ENCODE peak calls at places on chromosomes 4 and X, in five cellular contexts. L, X, F, I and Q are unnamed samples.

GRCh38 chr4:102736636-102737549 is 23.9 kb downstream of the MANBA start:
- DNase-seq in F (no peak), L (no peak), X (peak; percentile 10), I (peak; percentile 78), Q (no peak)

GRCh38 chr4:136319789-136320470 is 1212.4 kb downstream of the PCDH18 start:
- DNase-seq in F (no peak), L (no peak), X (no peak), I (peak; percentile 45), Q (no peak)

GRCh38 chr4:27003602-27004238 is 143.1 kb downstream of the STIM2 start:
- DNase-seq in X (no peak), L (no peak), I (no peak), F (no peak), Q (no peak)

GRCh38 chr4:142331646-142332045 is 514.5 kb downstream of the INPP4B start:
- DNase-seq in X (no peak), F (no peak), I (no peak), L (no peak), Q (no peak)

GRCh38 chr4:5338511-5338910 is 287.2 kb downstream of the STK32B start:
- DNase-seq in L (no peak), I (no peak), X (no peak), F (no peak), Q (no peak)

GRCh38 chr4:185513489-185514181 is 21.7 kb downstream of the PDLIM3 start:
- DNase-seq in I (no peak), X (no peak), F (no peak), L (no peak), Q (no peak)

GRCh38 chr4:79048878-79049277 is 109.6 kb upstream of the PAQR3 start:
- DNase-seq in X (no peak), I (no peak), L (no peak), F (no peak), Q (no peak)

GRCh38 chrX:64894454-64895038 is 81.7 kb downstream of the ZC4H2 start:
- DNase-seq in I (no peak), F (no peak), X (peak; percentile 27), L (no peak), Q (peak; percentile 42)

GRCh38 chrX:56726609-56727008 is 2.4 kb upstream of the NBDY start:
- DNase-seq in I (peak; percentile 29), X (peak; percentile 49), L (no peak), F (no peak), Q (peak; percentile 27)

GRCh38 chr4:5759236-5760075 is 48.5 kb downstream of the EVC start:
- DNase-seq in X (no peak), L (no peak), F (no peak), I (no peak), Q (no peak)

GRCh38 chrX:124033821-124034220 is 72.3 kb downstream of the STAG2 start:
- DNase-seq in L (no peak), F (no peak), I (no peak), X (no peak), Q (no peak)

GRCh38 chr4:186296481-186296880 is 30.5 kb downstream of the F11 start:
- DNase-seq in I (no peak), L (no peak), F (no peak), X (no peak), Q (no peak)

GRCh38 chr4:26410385-26411293 is 79.6 kb downstream of the CCKAR start:
- DNase-seq in I (peak; percentile 5), X (peak; percentile 49), L (no peak), F (no peak), Q (no peak)

GRCh38 chrX:107978707-107979307 is 3.4 kb downstream of the TEX13B start:
- DNase-seq in X (no peak), L (no peak), F (no peak), I (no peak), Q (no peak)

GRCh38 chrX:102957751-102958150 is 20.7 kb downstream of the RAB40AL start:
- DNase-seq in X (no peak), L (no peak), I (no peak), F (no peak), Q (no peak)

GRCh38 chr4:60579335-60579734 is 620.8 kb upstream of the ADGRL3 start:
- DNase-seq in I (no peak), F (no peak), X (no peak), L (no peak), Q (no peak)

GRCh38 chr4:15963001-15963451 is at the start of gene FGFBP2:
- DNase-seq in F (peak; percentile 80), L (no peak), I (no peak), X (no peak), Q (peak; percentile 63)

GRCh38 chrX:154016366-154017076 is 3.2 kb downstream of the IRAK1 start:
- DNase-seq in X (no peak), L (no peak), I (no peak), F (peak; percentile 60), Q (no peak)

GRCh38 chr4:130074096-130074495 is 978.1 kb downstream of the C4orf33 start:
- DNase-seq in L (peak; percentile 60), F (no peak), I (no peak), X (no peak), Q (no peak)

GRCh38 chrX:103726477-103726876 is 15.8 kb downstream of the TMEM31 start:
- DNase-seq in F (no peak), I (no peak), X (no peak), L (no peak), Q (no peak)

GRCh38 chrX:51332188-51332942 is at the start of gene NUDT10:
- DNase-seq in F (peak; percentile 85), L (peak; percentile 69), I (no peak), X (no peak), Q (peak; percentile 83)

GRCh38 chr4:52588097-52588496 is 71.0 kb downstream of the USP46 start:
- DNase-seq in F (peak; percentile 58), L (no peak), I (peak; percentile 5), X (no peak), Q (peak; percentile 5)

GRCh38 chr4:53127365-53127764 is 238.5 kb downstream of the SCFD2 start:
- DNase-seq in F (no peak), I (no peak), X (no peak), L (no peak), Q (no peak)

GRCh38 chrX:119477812-119478232 is 9.6 kb downstream of the SLC25A5 start:
- DNase-seq in I (peak; percentile 37), X (no peak), F (no peak), L (no peak), Q (no peak)

GRCh38 chr4:175998782-175999181 is 66.9 kb upstream of the WDR17 start:
- DNase-seq in F (no peak), L (no peak), X (no peak), I (peak; percentile 2), Q (peak; percentile 48)

GRCh38 chrX:281166-281999 is at the start of gene PLCXD1:
- DNase-seq in L (peak; percentile 55), X (peak; percentile 21), I (no peak), F (peak; percentile 59), Q (peak; percentile 72)

GRCh38 chrX:74613350-74614192 is 853 bp downstream of the RLIM start:
- DNase-seq in X (no peak), F (peak; percentile 28), L (no peak), I (no peak), Q (no peak)

GRCh38 chr4:55553442-55553841 is 6.7 kb upstream of the CLOCK start:
- DNase-seq in L (no peak), F (no peak), I (peak; percentile 11), X (no peak), Q (no peak)

GRCh38 chr4:156642161-156642560 is 329.4 kb downstream of the PDGFC start:
- DNase-seq in F (no peak), X (no peak), L (no peak), I (no peak), Q (no peak)

GRCh38 chr4:48367016-48367415 is 25.7 kb downstream of the SLAIN2 start:
- DNase-seq in L (no peak), F (no peak), I (no peak), X (no peak), Q (no peak)

GRCh38 chr4:81459233-81459632 is 12.5 kb downstream of the RASGEF1B start:
- DNase-seq in X (peak; percentile 36), F (no peak), I (no peak), L (no peak), Q (no peak)

GRCh38 chr4:81460115-81460836 is 11.4 kb downstream of the RASGEF1B start:
- DNase-seq in X (no peak), F (no peak), L (no peak), I (no peak), Q (no peak)

GRCh38 chr4:81457345-81457744 is 14.4 kb downstream of the RASGEF1B start:
- DNase-seq in F (no peak), L (no peak), I (no peak), X (no peak), Q (no peak)

GRCh38 chr4:81457921-81458520 is 13.7 kb downstream of the RASGEF1B start:
- DNase-seq in F (no peak), L (no peak), I (no peak), X (no peak), Q (no peak)

GRCh38 chr4:81460837-81461233 is 10.9 kb downstream of the RASGEF1B start:
- DNase-seq in L (no peak), F (no peak), I (no peak), X (no peak), Q (no peak)
- H3K4me1 ChIP-seq in L (no peaks in the 10 kb centered on the region), F (peaks cover 4% of the 10 kb centered on the region), I (no peaks in the 10 kb centered on the region), X (peaks cover 21% of the 10 kb centered on the region), Q (no peaks in the 10 kb centered on the region)

GRCh38 chr4:85741921-85742591 is 267.1 kb downstream of the ARHGAP24 start:
- DNase-seq in L (peak; percentile 95), F (peak; percentile 77), X (no peak), I (no peak), Q (no peak)

GRCh38 chr4:85740431-85740861 is 265.5 kb downstream of the ARHGAP24 start:
- DNase-seq in I (no peak), X (no peak), F (no peak), L (no peak), Q (no peak)

GRCh38 chr4:85744950-85745349 is 270.0 kb downstream of the ARHGAP24 start:
- DNase-seq in F (no peak), L (no peak), I (no peak), X (no peak), Q (no peak)

GRCh38 chr4:85738721-85739120 is 263.8 kb downstream of the ARHGAP24 start:
- DNase-seq in F (no peak), I (no peak), L (no peak), X (no peak), Q (no peak)

GRCh38 chr4:85741421-85741820 is 266.5 kb downstream of the ARHGAP24 start:
- DNase-seq in F (no peak), I (no peak), L (no peak), X (no peak), Q (no peak)
- H3K4me1 ChIP-seq in F (peaks cover 9% of the 10 kb centered on the region), I (no peaks in the 10 kb centered on the region), L (peaks cover 38% of the 10 kb centered on the region), X (no peaks in the 10 kb centered on the region), Q (no peaks in the 10 kb centered on the region)

GRCh38 chr4:1715002-1715761 is 3.1 kb upstream of the SLBP start:
- DNase-seq in F (no peak), I (no peak), X (no peak), L (peak; percentile 50), Q (no peak)

GRCh38 chr4:1712216-1713002 is at the start of gene SLBP:
- DNase-seq in L (peak; percentile 97), I (peak; percentile 98), F (peak; percentile 98), X (peak; percentile 96), Q (peak; percentile 83)

GRCh38 chr4:1713003-1713397 is 881 bp upstream of the SLBP start:
- DNase-seq in X (no peak), I (no peak), F (no peak), L (no peak), Q (no peak)

GRCh38 chr4:1716065-1716945 is 4.2 kb upstream of the SLBP start:
- DNase-seq in I (no peak), X (no peak), L (peak; percentile 56), F (no peak), Q (no peak)

GRCh38 chr4:1714303-1715001 is 2.3 kb upstream of the SLBP start:
- DNase-seq in L (no peak), X (peak; percentile 34), F (no peak), I (no peak), Q (no peak)
- H3K4me1 ChIP-seq in L (peaks cover 35% of the 10 kb centered on the region), X (peaks cover 22% of the 10 kb centered on the region), F (peaks cover 9% of the 10 kb centered on the region), I (peaks cover 28% of the 10 kb centered on the region), Q (peaks cover 13% of the 10 kb centered on the region)

GRCh38 chr4:46211406-46211805 is 87.6 kb upstream of the GABRG1 start:
- DNase-seq in X (no peak), F (no peak), L (no peak), I (no peak), Q (no peak)
- H3K4me1 ChIP-seq in X (no peaks in the 10 kb centered on the region), F (no peaks in the 10 kb centered on the region), L (no peaks in the 10 kb centered on the region), I (no peaks in the 10 kb centered on the region), Q (no peaks in the 10 kb centered on the region)